ENCODE peak calls at places on chromosomes 3 and 15, in seven cellular contexts. S, E, L, H, M, P and X are unnamed samples. For H3K36me3, the result is how much of the 10 kb centered on the place peaks cover.

GRCh38 chr3:106510206-106510605 is 641.4 kb upstream of the CBLB start:
- DNase-seq in M (no peak), E (no peak), P (no peak), L (no peak), S (no peak), H (peak), X (no peak)

GRCh38 chr3:183930069-183930468 is 45.4 kb upstream of the PARL start:
- DNase-seq in S (no peak), E (no peak), P (no peak), H (no peak), L (no peak), M (no peak), X (no peak)

GRCh38 chr15:78810377-78811123 is 714 bp downstream of the ADAMTS7 start:
- DNase-seq in L (no peak), P (peak), S (no peak), E (peak), M (no peak), H (peak), X (no peak)

GRCh38 chr3:98563661-98564281 is 29.6 kb downstream of the CPOX start:
- DNase-seq in E (no peak), P (no peak), M (peak), S (no peak), H (peak), L (no peak), X (no peak)

GRCh38 chr3:123084738-123085237 is 18.0 kb downstream of the PDIA5 start:
- DNase-seq in E (no peak), L (no peak), P (peak), M (no peak), S (no peak), H (no peak), X (no peak)

GRCh38 chr3:27290760-27291159 is 78.4 kb downstream of the NEK10 start:
- DNase-seq in E (no peak), S (no peak), H (no peak), P (no peak), L (no peak), M (no peak), X (no peak)

GRCh38 chr3:71512000-71512399 is 71.5 kb downstream of the FOXP1 start:
- DNase-seq in M (peak), E (no peak), P (no peak), S (no peak), H (no peak), L (no peak), X (peak)

GRCh38 chr3:116164039-116164438 is 281.2 kb downstream of the LSAMP start:
- DNase-seq in H (no peak), S (no peak), M (no peak), P (no peak), L (no peak), E (no peak), X (no peak)

GRCh38 chr3:47799733-47800132 is 3.2 kb upstream of the DHX30 start:
- DNase-seq in S (no peak), L (no peak), P (no peak), M (no peak), H (peak), E (no peak), X (no peak)

GRCh38 chr3:102224171-102224570 is 210.6 kb upstream of the ZPLD1 start:
- DNase-seq in S (no peak), L (no peak), E (no peak), H (peak), M (no peak), P (peak), X (no peak)

GRCh38 chr15:100057281-100057680 is 284.5 kb downstream of the ADAMTS17 start:
- DNase-seq in P (no peak), S (no peak), L (no peak), E (no peak), M (no peak), H (no peak), X (no peak)

GRCh38 chr3:193132923-193133463 is 108.0 kb upstream of the PLAAT1 start:
- DNase-seq in P (no peak), L (no peak), S (no peak), E (no peak), H (peak), M (no peak), X (no peak)

GRCh38 chr15:70361891-70362290 is 264.2 kb upstream of the TLE3 start:
- DNase-seq in P (no peak), L (no peak), S (no peak), E (no peak), H (no peak), M (no peak), X (no peak)

GRCh38 chr3:47133641-47134040 is 30.3 kb downstream of the SETD2 start:
- DNase-seq in M (no peak), S (no peak), H (no peak), P (no peak), L (no peak), E (no peak), X (no peak)

GRCh38 chr3:27078246-27078913 is 290.8 kb downstream of the NEK10 start:
- DNase-seq in M (no peak), E (no peak), P (no peak), L (no peak), H (no peak), S (no peak), X (no peak)

GRCh38 chr3:149368850-149369497 is 8.5 kb downstream of the TM4SF1 start:
- DNase-seq in H (no peak), M (no peak), E (no peak), L (no peak), P (no peak), S (no peak), X (no peak)

GRCh38 chr3:65960087-65960486 is 78.6 kb downstream of the MAGI1 start:
- DNase-seq in H (no peak), L (no peak), E (no peak), P (no peak), M (no peak), S (no peak), X (no peak)

GRCh38 chr3:194497799-194498575 is 11.2 kb upstream of the ATP13A3 start:
- DNase-seq in M (no peak), E (no peak), L (no peak), H (peak), P (peak), S (no peak), X (no peak)
- H3K27ac ChIP-seq in M (no peak), E (no peak), L (no peak), H (no peak), P (peak), S (no peak), X (peak)

GRCh38 chr3:51789437-51789836 is 10.4 kb upstream of the IQCF6 start:
- DNase-seq in P (no peak), H (no peak), E (no peak), L (no peak), S (no peak), M (no peak), X (no peak)

GRCh38 chr3:51792206-51792605 is 13.2 kb upstream of the IQCF6 start:
- DNase-seq in P (no peak), H (no peak), E (no peak), L (no peak), S (no peak), M (no peak), X (no peak)

GRCh38 chr3:51798561-51798960 is 19.5 kb upstream of the IQCF6 start:
- DNase-seq in H (no peak), S (no peak), L (no peak), M (no peak), E (no peak), P (no peak), X (no peak)

GRCh38 chr3:51796859-51797258 is 17.8 kb upstream of the IQCF6 start:
- DNase-seq in L (no peak), H (no peak), P (no peak), M (no peak), S (no peak), E (no peak), X (no peak)

DNA sequence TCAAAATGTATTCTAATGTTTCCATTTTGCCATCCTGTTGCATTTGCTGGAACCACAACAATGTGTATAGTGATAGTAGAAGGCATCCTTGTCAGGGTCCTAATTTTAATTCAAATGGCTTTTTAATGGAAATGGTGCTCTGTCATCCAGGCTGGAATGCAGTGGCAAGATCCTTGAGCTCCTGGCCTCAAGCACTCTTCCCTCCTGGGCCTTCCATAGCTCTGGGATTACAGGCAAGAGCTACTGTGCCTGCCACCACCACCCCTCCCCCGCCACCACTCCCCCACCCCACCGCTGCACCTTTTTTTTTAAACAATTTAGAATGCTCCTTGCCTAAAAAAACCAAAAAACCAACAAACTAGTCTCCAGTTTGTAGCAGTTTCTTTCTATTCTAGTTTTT is 15.2 kb upstream of the IQCF6 start:
- DNase-seq in P (no peak), H (no peak), M (no peak), E (no peak), L (no peak), S (no peak), X (no peak)
- H3K4me3 ChIP-seq in P (no peak), H (no peak), M (no peak), E (no peak), L (no peak), S (no peak), X (no peak)

GRCh38 chr3:185651971-185652370 is 65.9 kb downstream of the SENP2 start:
- DNase-seq in H (no peak), S (no peak), E (no peak), M (no peak), P (no peak), L (no peak), X (no peak)
- H3K36me3 ChIP-seq in H (under half), S (under half), E (under half), M (under half), P (under half), L (under half), X (under half)

GRCh38 chr3:190385835-190386688 is 1.9 kb upstream of the CLDN16 start:
- DNase-seq in H (peak), S (no peak), M (no peak), P (no peak), L (no peak), E (no peak), X (no peak)
- H3K27ac ChIP-seq in H (peak), S (no peak), M (no peak), P (no peak), L (no peak), E (no peak), X (no peak)

GRCh38 chr3:196518999-196519737 is 4.0 kb upstream of the SMCO1 start:
- DNase-seq in S (no peak), L (peak), H (peak), M (peak), P (peak), E (no peak), X (peak)

GRCh38 chr3:196514913-196515621 is at the start of gene SMCO1:
- DNase-seq in H (no peak), L (no peak), E (no peak), S (no peak), P (no peak), M (no peak), X (no peak)

GRCh38 chr3:196519738-196520122 is 4.6 kb upstream of the SMCO1 start:
- DNase-seq in E (no peak), H (no peak), P (no peak), S (no peak), M (peak), L (no peak), X (no peak)

GRCh38 chr3:196517142-196517808 is 2.1 kb upstream of the SMCO1 start:
- DNase-seq in S (no peak), P (no peak), L (no peak), E (no peak), M (no peak), H (no peak), X (no peak)

DNA sequence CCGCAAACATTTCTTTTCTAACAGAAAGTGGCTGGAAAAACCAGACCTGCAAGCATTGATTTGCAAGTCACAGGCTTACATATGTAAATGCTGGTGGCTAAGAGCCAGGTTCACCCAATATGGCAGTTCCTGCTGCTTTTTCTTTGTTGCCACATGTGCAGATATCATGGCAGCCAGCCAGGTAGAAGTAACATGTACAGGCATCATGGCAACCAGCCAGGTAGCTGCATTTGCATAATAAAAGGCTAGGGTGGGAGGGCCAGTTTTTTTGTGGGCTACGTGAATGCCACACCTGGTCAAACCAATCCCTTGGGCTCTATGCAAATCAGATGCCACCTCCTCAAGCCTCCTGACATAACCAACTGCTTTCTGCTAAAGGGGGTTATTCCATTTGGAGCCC is 2.8 kb upstream of the SMCO1 start:
- DNase-seq in L (no peak), M (no peak), E (no peak), S (no peak), P (no peak), H (no peak), X (no peak)
- H3K4me3 ChIP-seq in L (no peak), M (no peak), E (no peak), S (no peak), P (no peak), H (no peak), X (no peak)

DNA sequence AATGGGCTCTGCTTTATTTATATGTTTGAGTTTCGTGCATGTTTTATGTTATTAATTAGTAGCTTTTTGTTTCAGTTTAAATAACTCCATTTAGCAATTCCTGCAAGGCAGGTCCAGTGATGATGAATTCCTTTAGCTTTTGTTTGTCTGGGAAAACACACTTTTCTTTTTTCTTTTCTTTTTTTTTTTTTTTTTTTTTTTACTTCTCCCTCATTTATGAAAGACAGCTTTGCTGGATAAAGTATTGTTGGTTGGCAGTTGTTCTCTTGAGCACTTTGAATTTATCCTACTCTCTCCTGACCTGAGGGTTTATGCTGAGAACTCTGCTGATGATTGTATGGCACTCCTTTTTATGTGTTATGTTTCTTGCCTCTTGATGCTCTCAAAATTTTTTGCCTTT is 35.7 kb downstream of the TMEM39A start:
- DNase-seq in S (no peak), L (no peak), M (no peak), E (no peak), H (no peak), P (no peak), X (no peak)
- H3K36me3 ChIP-seq in S (under half), L (under half), M (under half), E (under half), H (under half), P (under half), X (under half)

GRCh38 chr3:4834403-4834866 is 144.8 kb upstream of the BHLHE40 start:
- DNase-seq in M (peak), S (no peak), L (peak), H (no peak), E (no peak), P (no peak), X (peak)
- H3K27ac ChIP-seq in M (peak), S (no peak), L (no peak), H (no peak), E (no peak), P (no peak), X (peak)

DNA sequence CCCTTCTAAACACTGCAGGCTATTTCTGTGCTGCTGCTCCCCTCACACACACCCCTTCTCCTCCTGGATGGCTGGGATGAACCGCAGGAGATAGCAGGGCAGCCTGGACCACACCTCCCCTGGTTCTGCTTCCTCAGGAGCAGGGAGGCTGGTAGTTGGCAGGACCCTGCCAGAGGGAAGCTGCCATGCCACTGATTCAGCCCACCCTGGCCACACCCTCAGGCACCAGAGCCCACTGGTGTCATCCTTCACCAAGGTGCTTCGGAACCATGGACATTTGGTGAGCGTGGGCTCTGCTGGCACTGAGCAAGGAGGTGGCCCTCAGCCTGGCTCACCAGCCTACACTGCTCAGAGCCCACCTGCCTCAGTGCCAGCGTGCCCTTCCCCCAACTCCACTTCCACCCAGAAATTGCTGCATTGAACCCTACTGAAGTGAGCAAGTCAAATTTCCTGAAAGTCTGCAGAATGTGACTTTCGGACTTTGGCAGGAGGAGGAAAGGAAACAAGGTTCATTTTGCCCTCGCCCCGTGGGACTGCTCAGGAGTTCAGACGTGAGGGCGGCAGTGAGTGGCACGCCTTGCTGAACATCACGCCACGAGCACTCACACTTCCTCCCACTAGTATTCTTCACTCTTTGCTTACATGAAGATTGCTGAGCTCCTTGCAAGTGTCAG is 26.3 kb downstream of the BMF start:
- DNase-seq in P (no peak), M (no peak), H (no peak), L (no peak), E (no peak), S (no peak), X (no peak)
- H3K4me3 ChIP-seq in P (no peak), M (no peak), H (peak), L (no peak), E (peak), S (peak), X (no peak)

GRCh38 chr3:128625409-128625945 is 25.1 kb downstream of the RPN1 start:
- DNase-seq in E (no peak), L (no peak), M (no peak), H (no peak), S (no peak), P (no peak), X (no peak)

GRCh38 chr3:128632301-128632700 is 18.3 kb downstream of the RPN1 start:
- DNase-seq in H (no peak), L (no peak), S (no peak), E (no peak), M (no peak), P (no peak), X (no peak)

GRCh38 chr3:128624526-128625138 is 26.0 kb downstream of the RPN1 start:
- DNase-seq in L (no peak), P (no peak), S (no peak), H (no peak), E (no peak), M (no peak), X (no peak)

GRCh38 chr3:128634075-128634611 is 16.5 kb downstream of the RPN1 start:
- DNase-seq in S (no peak), P (no peak), H (no peak), L (no peak), M (no peak), E (no peak), X (no peak)

GRCh38 chr3:128629936-128630335 is 20.7 kb downstream of the RPN1 start:
- DNase-seq in S (no peak), P (no peak), L (no peak), H (no peak), E (no peak), M (no peak), X (no peak)
- H3K36me3 ChIP-seq in S (under half), P (half or more), L (under half), H (under half), E (half or more), M (half or more), X (half or more)

DNA sequence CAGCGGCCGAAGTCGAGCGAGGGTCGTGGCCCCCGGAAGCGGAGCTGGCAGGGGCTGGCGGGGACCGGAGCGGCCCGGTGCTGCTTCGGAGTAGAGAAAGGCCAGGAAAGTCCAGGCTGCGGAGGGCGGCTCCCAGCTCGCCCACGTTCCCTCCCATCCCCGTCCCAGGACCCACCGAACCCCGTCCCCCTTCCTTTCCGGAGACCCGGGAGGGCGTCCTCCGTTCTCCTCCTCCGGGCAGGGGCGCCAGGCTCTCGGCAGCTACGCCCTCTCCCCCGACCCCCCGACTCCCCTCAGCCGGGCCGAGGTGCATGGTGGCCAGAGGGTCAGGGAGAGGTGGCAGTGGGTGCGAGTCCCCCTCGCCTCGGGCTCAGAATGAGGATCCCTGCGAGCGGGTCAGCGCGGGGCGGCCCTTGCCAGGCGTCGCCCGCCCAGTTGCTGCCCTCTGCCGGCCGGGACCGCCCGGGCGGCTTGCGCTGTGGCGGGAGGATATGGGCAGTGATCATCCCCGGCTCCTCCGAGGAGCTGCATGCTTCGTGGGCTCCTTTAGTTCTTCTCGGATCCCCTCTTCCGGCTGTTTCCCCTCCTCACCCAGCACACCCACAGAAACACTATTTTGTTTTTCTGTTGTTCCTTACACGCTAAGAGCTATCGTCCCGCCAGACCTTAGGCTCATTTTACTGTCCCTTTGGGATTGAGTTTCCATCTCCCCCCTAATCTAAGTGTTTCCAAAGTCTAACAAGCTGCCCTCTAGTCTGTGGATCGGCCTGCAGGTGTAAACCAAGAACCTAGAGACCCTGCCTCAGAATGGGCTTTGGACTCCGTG is 744 bp upstream of the ALDH1A2 start:
- DNase-seq in L (no peak), H (peak), E (peak), M (no peak), P (peak), S (peak), X (no peak)
- H3K27ac ChIP-seq in L (no peak), H (no peak), E (peak), M (no peak), P (no peak), S (peak), X (no peak)